ENCODE peak calls at places on chromosomes 11 and 22, in five cellular contexts. One of them, this sample, is unnamed.

GRCh38 chr22:24406322-24407277 is 20.8 kb upstream of the ADORA2A start:
- DNase-seq in A172: no peak
- DNase-seq in activated CD4-positive, alpha-beta T cell treated with anti-CD3 and anti-CD28 coated beads for 48 hours: no peak
- DNase-seq in LHCN-M2: no peak
- DNase-seq in RPMI8226: no peak
- DNase-seq in this sample: no peak

GRCh38 chr11:72700026-72700610 is 25.9 kb upstream of the PDE2A start:
- DNase-seq in A172: peak; percentile 47
- DNase-seq in activated CD4-positive, alpha-beta T cell treated with anti-CD3 and anti-CD28 coated beads for 48 hours: no peak
- DNase-seq in LHCN-M2: no peak
- DNase-seq in RPMI8226: no peak
- DNase-seq in this sample: peak; percentile 64

GRCh38 chr11:72203163-72203562 is 11.2 kb downstream of the FOLR1 start:
- DNase-seq in A172: no peak
- DNase-seq in activated CD4-positive, alpha-beta T cell treated with anti-CD3 and anti-CD28 coated beads for 48 hours: no peak
- DNase-seq in LHCN-M2: no peak
- DNase-seq in RPMI8226: no peak
- DNase-seq in this sample: no peak

GRCh38 chr22:22235564-22235963 is 9.0 kb upstream of the VPREB1 start:
- DNase-seq in A172: peak; percentile 1
- DNase-seq in activated CD4-positive, alpha-beta T cell treated with anti-CD3 and anti-CD28 coated beads for 48 hours: peak; percentile 77
- DNase-seq in LHCN-M2: peak; percentile 16
- DNase-seq in RPMI8226: peak; percentile 12
- DNase-seq in this sample: peak; percentile 13

GRCh38 chr11:126060651-126061220 is 1.9 kb downstream of the CDON start:
- DNase-seq in A172: no peak
- DNase-seq in activated CD4-positive, alpha-beta T cell treated with anti-CD3 and anti-CD28 coated beads for 48 hours: no peak
- DNase-seq in LHCN-M2: no peak
- DNase-seq in RPMI8226: no peak
- DNase-seq in this sample: no peak

GRCh38 chr22:23898006-23898974 is 4.1 kb downstream of the MIF start:
- DNase-seq in A172: no peak
- DNase-seq in activated CD4-positive, alpha-beta T cell treated with anti-CD3 and anti-CD28 coated beads for 48 hours: no peak
- DNase-seq in LHCN-M2: no peak
- DNase-seq in RPMI8226: no peak
- DNase-seq in this sample: no peak

GRCh38 chr11:132862918-132863317 is 669.4 kb downstream of the OPCML start:
- DNase-seq in A172: no peak
- DNase-seq in activated CD4-positive, alpha-beta T cell treated with anti-CD3 and anti-CD28 coated beads for 48 hours: no peak
- DNase-seq in LHCN-M2: no peak
- DNase-seq in RPMI8226: no peak
- DNase-seq in this sample: no peak

GRCh38 chr11:126543691-126544090 is 188.2 kb downstream of the ST3GAL4 start:
- DNase-seq in A172: peak; percentile 30
- DNase-seq in activated CD4-positive, alpha-beta T cell treated with anti-CD3 and anti-CD28 coated beads for 48 hours: no peak
- DNase-seq in LHCN-M2: no peak
- DNase-seq in RPMI8226: no peak
- DNase-seq in this sample: no peak

GRCh38 chr11:70063121-70063520 is 15.0 kb upstream of the ANO1 start:
- DNase-seq in A172: no peak
- DNase-seq in activated CD4-positive, alpha-beta T cell treated with anti-CD3 and anti-CD28 coated beads for 48 hours: no peak
- DNase-seq in LHCN-M2: no peak
- DNase-seq in RPMI8226: no peak
- DNase-seq in this sample: no peak

GRCh38 chr11:44011797-44012196 is 36.0 kb upstream of the ACCSL start:
- DNase-seq in A172: no peak
- DNase-seq in activated CD4-positive, alpha-beta T cell treated with anti-CD3 and anti-CD28 coated beads for 48 hours: no peak
- DNase-seq in LHCN-M2: no peak
- DNase-seq in RPMI8226: no peak
- DNase-seq in this sample: peak; percentile 18

This sample was measured in HT1080.